ENCODE peak calls at places on chromosomes 5 and 9, in six cellular contexts. P is islet precursor cell; H is renal cortical epithelial cell; E is stimulated activated CD8-positive, alpha-beta memory T cell treated with anti-CD3 and anti-CD28 coated beads, Interleukin-7, amount 100 ng/mL, for 1 hour; Q is ACHN; G is mesendoderm. S is an unnamed sample.

GRCh38 chr5:179609834-179610108 is 13.7 kb downstream of the HNRNPH1 start:
- DNase-seq in P (no peak), H (no peak), E (no peak), G (no peak), Q (no peak), S (no peak)

GRCh38 chr9:38017149-38017884 is 51.7 kb downstream of the SHB start:
- DNase-seq in P (peak), G (peak), H (peak), Q (peak), E (no peak), S (no peak)

GRCh38 chr5:10621837-10622236 is 58.0 kb downstream of the ANKRD33B start:
- DNase-seq in E (no peak), P (no peak), H (no peak), Q (no peak), G (no peak), S (no peak)

GRCh38 chr5:172640822-172641358 is at the start of gene NEURL1B:
- DNase-seq in H (no peak), E (no peak), G (peak), P (peak), Q (peak), S (peak)

GRCh38 chr9:70113403-70114022 is 69.9 kb downstream of the MAMDC2 start:
- DNase-seq in G (peak), Q (peak), P (peak), H (peak), E (no peak), S (no peak)

GRCh38 chr9:137240321-137240840 is 706 bp upstream of the TUBB4B start:
- DNase-seq in P (no peak), G (no peak), E (peak), H (peak), Q (peak), S (peak)

GRCh38 chr9:23717505-23717904 is 108.5 kb downstream of the ELAVL2 start:
- DNase-seq in H (no peak), E (no peak), Q (no peak), P (no peak), G (no peak), S (no peak)

GRCh38 chr5:546376-546908 is 22.2 kb upstream of the SLC9A3 start:
- DNase-seq in G (no peak), E (no peak), H (no peak), P (no peak), Q (no peak), S (no peak)

GRCh38 chr5:3226171-3226570 is 369.5 kb upstream of the IRX1 start:
- DNase-seq in E (no peak), H (no peak), Q (no peak), G (no peak), P (no peak), S (no peak)

GRCh38 chr5:34053571-34054271 is 10.7 kb upstream of the C1QTNF3 start:
- DNase-seq in Q (no peak), G (no peak), E (no peak), H (no peak), P (no peak), S (no peak)

GRCh38 chr9:15824310-15824709 is 271.5 kb downstream of the CCDC171 start:
- DNase-seq in P (no peak), H (no peak), G (peak), Q (peak), E (no peak), S (no peak)

GRCh38 chr9:136726631-136727191 is 14.3 kb downstream of the DIPK1B start:
- DNase-seq in E (no peak), G (peak), P (no peak), Q (no peak), H (peak), S (no peak)

GRCh38 chr9:69466151-69466550 is 141.1 kb downstream of the ENTREP1 start:
- DNase-seq in P (peak), H (peak), G (no peak), Q (peak), E (no peak), S (no peak)

GRCh38 chr9:75615284-75615683 is 275.2 kb upstream of the PCSK5 start:
- DNase-seq in P (no peak), G (peak), E (no peak), H (no peak), Q (no peak), S (no peak)

GRCh38 chr5:110751902-110752762 is 13.3 kb downstream of the SLC25A46 start:
- DNase-seq in G (peak), P (no peak), E (no peak), H (peak), Q (no peak), S (no peak)

S was measured in T-helper 17 cell.